ENCODE peak calls at places on chromosomes 6 and 20, in four cellular contexts. N is endothelial cell; J is CD4-positive, CD25-positive, alpha-beta regulatory T cell; I is WTC11. A is an unnamed sample.

GRCh38 chr6:996271-996852 is 303.4 kb upstream of the EXOC2 start:
- DNase-seq in N (no peak), J (no peak), I (no peak), A (no peak)

GRCh38 chr6:113375950-113376846 is 480.9 kb upstream of the MARCKS start:
- DNase-seq in N (no peak), J (no peak), I (no peak), A (no peak)

GRCh38 chr20:50663095-50663821 is 28.1 kb downstream of the RIPOR3 start:
- DNase-seq in N (no peak), J (no peak), I (no peak), A (no peak)

GRCh38 chr6:2426561-2427340 is 181.3 kb upstream of the GMDS start:
- DNase-seq in N (no peak), J (no peak), I (no peak), A (no peak)

GRCh38 chr20:14878676-14879019 is 541.2 kb upstream of the FLRT3 start:
- DNase-seq in N (no peak), J (no peak), I (no peak), A (no peak)

GRCh38 chr6:100344321-100344720 is 120.4 kb downstream of the SIM1 start:
- DNase-seq in N (no peak), J (no peak), I (no peak), A (no peak)

GRCh38 chr6:35317483-35318199 is 20.0 kb downstream of the DEF6 start:
- DNase-seq in N (no peak), J (no peak), I (no peak), A (no peak)

GRCh38 chr20:51354191-51354768 is 188.2 kb downstream of the NFATC2 start:
- DNase-seq in N (no peak), J (no peak), I (no peak), A (no peak)

GRCh38 chr6:43221046-43221773 is 8.1 kb downstream of the DNPH1 start:
- DNase-seq in N (no peak), J (no peak), I (no peak), A (no peak)

GRCh38 chr6:18530201-18530600 is 143.1 kb downstream of the RNF144B start:
- DNase-seq in N (no peak), J (no peak), I (no peak), A (no peak)

GRCh38 chr6:148251286-148251685 is 91.4 kb upstream of the SASH1 start:
- DNase-seq in N (no peak), J (no peak), I (no peak), A (no peak)

GRCh38 chr6:157224178-157224956 is 99.0 kb downstream of the TMEM242 start:
- DNase-seq in N (no peak), J (no peak), I (no peak), A (no peak)

GRCh38 chr6:128519132-128519930 is 1.1 kb downstream of the PTPRK start:
- DNase-seq in N (peak), J (peak), I (peak), A (peak)

GRCh38 chr20:51801220-51801991 is 915 bp downstream of the SALL4 start:
- DNase-seq in N (peak), J (no peak), I (peak), A (no peak)

GRCh38 chr20:31578448-31579138 is 26.5 kb upstream of the ID1 start:
- DNase-seq in N (no peak), J (no peak), I (peak), A (no peak)

GRCh38 chr6:83055366-83055964 is 10.2 kb downstream of the UBE3D start:
- DNase-seq in N (peak), J (peak), I (peak), A (no peak)

GRCh38 chr6:141988954-141989705 is 143.6 kb upstream of the GJE1 start:
- DNase-seq in N (peak), J (peak), I (peak), A (no peak)

GRCh38 chr6:85747654-85748053 is 105.0 kb upstream of the SYNCRIP start:
- DNase-seq in N (no peak), J (no peak), I (no peak), A (no peak)

GRCh38 chr6:139508023-139508422 is 133.6 kb upstream of the CITED2 start:
- DNase-seq in N (no peak), J (no peak), I (no peak), A (no peak)

GRCh38 chr6:90220273-90220672 is 76.4 kb downstream of the BACH2 start:
- DNase-seq in N (no peak), J (no peak), I (no peak), A (no peak)

GRCh38 chr6:137901454-137901853 is 34.4 kb downstream of the TNFAIP3 start:
- DNase-seq in N (no peak), J (no peak), I (no peak), A (no peak)

GRCh38 chr6:13256614-13257013 is 71.7 kb downstream of the TBC1D7 start:
- DNase-seq in N (no peak), J (no peak), I (no peak), A (no peak)

A was measured in central memory CD8-positive, alpha-beta T cell.